ENCODE peak calls at places on chromosomes 6 and 20, in five cellular contexts. Q is PC-3, C is H9, E is H1, G is astrocyte. I is an unnamed sample.

GRCh38 chr6:6517059-6517458 is 71.5 kb upstream of the LY86 start:
- DNase-seq in Q (no peak), C (no peak), E (no peak), G (no peak), I (no peak)

GRCh38 chr6:41657131-41658094 is 19.1 kb downstream of the MDFI start:
- DNase-seq in Q (no peak), C (no peak), E (no peak), G (no peak), I (no peak)

GRCh38 chr6:3135668-3136297 is 17.3 kb downstream of the BPHL start:
- DNase-seq in Q (no peak), C (no peak), E (no peak), G (no peak), I (no peak)

GRCh38 chr6:163958646-163959045 is 544.1 kb downstream of the QKI start:
- DNase-seq in Q (peak; percentile 18), C (no peak), E (peak; percentile 56), G (peak; percentile 77), I (no peak)

GRCh38 chr6:170152989-170153388 is 137.9 kb downstream of the DLL1 start:
- DNase-seq in Q (peak; percentile 70), C (peak; percentile 72), E (peak; percentile 23), G (peak; percentile 45), I (peak; percentile 49)

GRCh38 chr6:81451787-81452186 is 300.7 kb downstream of the TENT5A start:
- DNase-seq in Q (peak; percentile 55), C (no peak), E (no peak), G (peak; percentile 93), I (peak; percentile 18)

GRCh38 chr20:51382986-51383821 is 159.3 kb downstream of the NFATC2 start:
- DNase-seq in Q (peak; percentile 95), C (no peak), E (no peak), G (no peak), I (no peak)

GRCh38 chr6:101770116-101770515 is 376.6 kb downstream of the GRIK2 start:
- DNase-seq in Q (no peak), C (no peak), E (no peak), G (no peak), I (no peak)

GRCh38 chr6:43113431-43114260 is 37.5 kb downstream of the PTK7 start:
- DNase-seq in Q (no peak), C (no peak), E (no peak), G (no peak), I (no peak)

GRCh38 chr20:60543598-60543997 is 585.4 kb downstream of the CDH26 start:
- DNase-seq in Q (no peak), C (no peak), E (no peak), G (no peak), I (no peak)

GRCh38 chr20:59751075-59751711 is 146.9 kb downstream of the PHACTR3 start:
- DNase-seq in Q (peak; percentile 73), C (peak; percentile 86), E (peak; percentile 23), G (no peak), I (peak; percentile 42)

GRCh38 chr20:34047010-34047687 is 53.4 kb downstream of the RALY start:
- DNase-seq in Q (no peak), C (no peak), E (no peak), G (no peak), I (no peak)
- H3K79me2 ChIP-seq in Q (peaks cover 50% of the 10 kb centered on the region), C (peaks cover 2% of the 10 kb centered on the region), E (peaks cover 63% of the 10 kb centered on the region), G (peaks cover 93% of the 10 kb centered on the region), I (peaks cover 93% of the 10 kb centered on the region)

GRCh38 chr6:78383968-78384367 is 483.4 kb upstream of the IRAK1BP1 start:
- DNase-seq in Q (no peak), C (no peak), E (no peak), G (no peak), I (no peak)
- H3K9me3 ChIP-seq in Q (no peaks in the 10 kb centered on the region), C (peaks cover 7% of the 10 kb centered on the region), E (peaks cover 15% of the 10 kb centered on the region), G (no peaks in the 10 kb centered on the region), I (peaks cover 8% of the 10 kb centered on the region)

GRCh38 chr6:53014034-53014433 is 18.9 kb upstream of the GSTA4 start:
- DNase-seq in Q (no peak), C (no peak), E (no peak), G (no peak), I (no peak)
- H3K27ac ChIP-seq in Q (no peak overlapping the region), C (no peak overlapping the region), E (no peak overlapping the region), G (no peak overlapping the region), I (no peak overlapping the region)

GRCh38 chr20:35059612-35060011 is 33.0 kb downstream of the TRPC4AP start:
- DNase-seq in Q (no peak), C (no peak), E (no peak), G (no peak), I (no peak)
- H3K79me2 ChIP-seq in Q (peaks cover 74% of the 10 kb centered on the region), C (no peaks in the 10 kb centered on the region), E (peaks cover 49% of the 10 kb centered on the region), G (peaks cover 86% of the 10 kb centered on the region), I (peaks cover 67% of the 10 kb centered on the region)

DNA sequence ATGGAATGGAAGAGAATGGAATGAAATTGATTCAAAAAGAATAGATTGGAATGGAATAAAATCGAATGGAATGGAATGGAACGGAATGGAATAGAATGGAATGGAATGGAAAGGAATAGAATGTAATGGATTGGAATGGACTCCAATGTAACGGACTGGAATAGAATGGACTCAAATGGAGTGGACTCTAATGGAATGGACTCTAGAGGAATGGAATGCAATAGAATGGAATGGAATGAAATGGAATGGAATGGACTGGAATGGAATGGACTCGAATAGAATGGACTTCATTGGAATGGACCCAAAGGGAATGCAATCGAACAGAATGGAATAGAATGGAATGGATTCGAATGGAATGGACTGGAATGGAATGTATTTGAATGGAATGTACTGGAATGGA is 19.7 kb upstream of the DEFB115 start:
- DNase-seq in Q (no peak), C (no peak), E (no peak), G (no peak), I (no peak)
- H3K9me3 ChIP-seq in Q (peaks cover 90% of the 10 kb centered on the region), C (peaks cover 100% of the 10 kb centered on the region), E (peaks cover 35% of the 10 kb centered on the region), G (peaks cover 41% of the 10 kb centered on the region), I (peaks cover 87% of the 10 kb centered on the region)

GRCh38 chr6:20284672-20285071 is 72.4 kb upstream of the MBOAT1 start:
- DNase-seq in Q (no peak), C (no peak), E (no peak), G (no peak), I (no peak)
- H3K27ac ChIP-seq in Q (no peak overlapping the region), C (no peak overlapping the region), E (no peak overlapping the region), G (no peak overlapping the region), I (no peak overlapping the region)

GRCh38 chr20:46118481-46119020 is 437 bp downstream of the CD40 start:
- DNase-seq in Q (no peak), C (peak; percentile 71), E (no peak), G (no peak), I (no peak)
- H3K79me2 ChIP-seq in Q (no peaks in the 10 kb centered on the region), C (no peaks in the 10 kb centered on the region), E (peaks cover 2% of the 10 kb centered on the region), G (no peaks in the 10 kb centered on the region), I (no peaks in the 10 kb centered on the region)

I was measured in mammary epithelial cell.